ENCODE peak calls at places on chromosomes 3 and 15, in five cellular contexts. T is neuronal stem cell, C is lower lobe of right lung, X is tibial artery, D is brain microvascular endothelial cell. N is an unnamed sample.

GRCh38 chr3:115930922-115931321 is 307.6 kb downstream of the GAP43 start:
- DNase-seq in C (no peak), T (no peak), D (no peak), X (no peak), N (no peak)

GRCh38 chr3:101253429-101253828 is 66.9 kb downstream of the IMPG2 start:
- DNase-seq in C (no peak), D (no peak), T (no peak), X (no peak), N (no peak)

GRCh38 chr3:5226783-5227182 is 39.3 kb downstream of the EDEM1 start:
- DNase-seq in D (no peak), T (no peak), C (no peak), X (no peak), N (no peak)

GRCh38 chr3:117671707-117672318 is 962.2 kb downstream of the TUSC7 start:
- DNase-seq in C (no peak), X (no peak), D (no peak), T (no peak), N (no peak)

GRCh38 chr3:59256233-59256632 is 206.4 kb upstream of the CFAP20DC start:
- DNase-seq in C (no peak), T (no peak), D (no peak), X (no peak), N (no peak)

GRCh38 chr3:149610351-149611105 is 47.3 kb downstream of the WWTR1 start:
- DNase-seq in T (no peak), D (no peak), C (no peak), X (peak), N (no peak)

GRCh38 chr3:47133641-47134040 is 30.3 kb downstream of the SETD2 start:
- DNase-seq in D (no peak), C (no peak), T (no peak), X (no peak), N (no peak)

GRCh38 chr3:53633197-53633787 is 138.9 kb downstream of the CACNA1D start:
- DNase-seq in X (no peak), D (no peak), C (no peak), T (no peak), N (no peak)

GRCh38 chr3:72015463-72015862 is 230.5 kb upstream of the PROK2 start:
- DNase-seq in T (no peak), C (no peak), X (no peak), D (no peak), N (no peak)

GRCh38 chr3:58044656-58045055 is 36.4 kb downstream of the FLNB start:
- DNase-seq in D (no peak), C (no peak), T (no peak), X (no peak), N (peak)

GRCh38 chr3:27963519-27963918 is 241.4 kb upstream of the EOMES start:
- DNase-seq in T (no peak), C (no peak), X (no peak), D (no peak), N (no peak)

GRCh38 chr3:126548556-126549466 is 9.9 kb downstream of the C3orf22 start:
- DNase-seq in X (peak), T (no peak), D (no peak), C (peak), N (peak)

GRCh38 chr15:25095179-25095578 is 140.4 kb downstream of the SNRPN start:
- DNase-seq in D (no peak), X (no peak), C (no peak), T (no peak), N (no peak)

DNA sequence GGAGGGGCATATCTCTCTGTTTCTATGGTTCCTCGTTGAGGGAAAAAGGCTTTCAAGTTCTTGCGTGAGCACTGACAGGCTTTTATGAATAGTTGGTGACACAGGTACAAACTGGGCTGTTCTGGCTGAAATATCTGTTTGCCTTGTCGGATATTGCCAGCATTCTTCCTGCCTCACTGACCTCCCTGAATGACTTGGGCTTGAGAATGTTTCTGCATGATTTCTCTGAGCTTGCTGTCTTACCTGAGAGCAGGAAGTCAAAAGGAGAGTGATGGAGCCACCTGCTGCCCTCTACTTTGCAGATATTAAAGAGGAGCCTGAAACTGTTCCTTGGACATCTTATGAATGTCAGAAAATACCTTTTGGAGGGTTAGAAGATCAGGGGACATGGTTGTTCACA is 4.8 kb downstream of the GCNT3 start:
- DNase-seq in C (no peak), D (no peak), X (no peak), T (no peak), N (no peak)
- H3K27ac ChIP-seq in C (no peak), D (no peak), X (no peak), T (no peak), N (no peak)

GRCh38 chr3:142898346-142899213 is 9.7 kb upstream of the PCOLCE2 start:
- DNase-seq in C (no peak), X (no peak), T (no peak), D (no peak), N (no peak)

GRCh38 chr3:142896996-142897395 is 8.1 kb upstream of the PCOLCE2 start:
- DNase-seq in X (no peak), T (no peak), D (no peak), C (no peak), N (no peak)

GRCh38 chr3:142904639-142905441 is 16.0 kb upstream of the PCOLCE2 start:
- DNase-seq in X (peak), C (no peak), T (no peak), D (no peak), N (peak)

GRCh38 chr3:142897807-142898206 is 8.9 kb upstream of the PCOLCE2 start:
- DNase-seq in T (no peak), D (no peak), C (no peak), X (peak), N (no peak)

DNA sequence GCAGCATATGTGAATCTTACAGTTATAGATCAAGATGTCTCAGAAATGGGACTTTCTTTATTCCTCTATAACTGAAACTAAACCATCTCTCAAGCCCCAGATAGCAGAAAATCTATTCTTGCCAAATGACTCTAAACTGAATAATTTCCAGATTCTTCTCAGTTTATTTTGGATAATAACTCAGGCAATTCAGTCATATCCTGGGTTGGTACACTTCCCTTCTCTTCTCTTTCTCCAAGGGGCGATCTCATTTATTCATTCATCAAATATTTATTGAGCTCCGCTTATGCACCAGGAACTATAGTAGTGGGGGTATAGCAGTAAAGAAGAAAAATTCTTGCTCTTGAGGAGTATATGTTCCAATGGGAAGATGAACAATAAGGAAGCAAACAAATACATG is 13.5 kb upstream of the PCOLCE2 start:
- DNase-seq in D (no peak), X (no peak), T (no peak), C (no peak), N (no peak)
- H3K27ac ChIP-seq in D (no peak), X (peak), T (no peak), C (no peak), N (peak)

DNA sequence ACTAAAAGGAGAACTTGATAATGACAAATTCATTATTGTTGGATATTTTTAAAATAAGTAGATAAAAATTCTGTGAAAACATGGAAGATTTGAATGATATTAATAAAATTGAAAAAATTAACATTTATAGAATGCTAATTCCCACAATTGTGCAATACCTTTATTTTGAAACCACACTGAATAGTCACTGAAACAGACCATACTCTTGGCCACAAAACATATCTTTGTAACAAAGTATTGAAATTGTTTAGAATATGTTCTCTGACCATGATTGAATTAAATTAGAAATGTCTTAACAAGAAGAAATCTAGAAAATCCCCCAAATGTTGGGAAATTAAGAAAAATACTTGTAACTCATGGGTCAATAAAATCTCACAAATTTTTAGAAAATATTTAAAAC is 49.2 kb downstream of the ARHGAP11B start:
- DNase-seq in D (no peak), X (no peak), T (no peak), C (no peak), N (no peak)
- H3K27ac ChIP-seq in D (no peak), X (no peak), T (no peak), C (no peak), N (no peak)

GRCh38 chr3:190721330-190721729 is 141.2 kb downstream of the GMNC start:
- DNase-seq in T (no peak), D (no peak), X (no peak), C (no peak), N (no peak)
- H3K27ac ChIP-seq in T (no peak), D (no peak), X (no peak), C (no peak), N (no peak)

DNA sequence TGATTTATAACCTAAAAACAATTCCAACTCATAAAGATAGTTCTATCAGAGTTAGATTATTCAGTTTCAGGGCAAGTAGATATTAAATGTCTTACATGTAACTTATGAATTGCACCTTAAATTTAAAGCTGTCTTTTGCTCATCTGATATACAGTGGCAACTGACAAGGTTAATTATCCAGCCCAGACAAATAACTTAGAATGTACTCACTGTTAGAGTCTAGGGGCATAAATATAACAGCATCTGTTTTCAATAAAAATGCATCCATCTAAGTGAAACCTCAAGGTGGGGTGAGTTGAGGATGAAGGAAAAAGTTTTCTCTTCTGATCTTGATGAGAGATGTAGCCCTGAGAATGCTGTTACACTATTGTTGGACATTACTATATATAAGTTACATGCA is 112.6 kb downstream of the FBN1 start:
- DNase-seq in D (no peak), C (no peak), T (no peak), X (no peak), N (no peak)
- H3K27ac ChIP-seq in D (no peak), C (no peak), T (no peak), X (no peak), N (no peak)

GRCh38 chr15:100985401-100985800 is 66.2 kb downstream of the LRRK1 start:
- DNase-seq in D (no peak), T (no peak), X (no peak), C (no peak), N (no peak)
- H3K27ac ChIP-seq in D (no peak), T (no peak), X (no peak), C (no peak), N (no peak)

N was measured in right atrium auricular region.